ENCODE peak calls at places on chromosomes 12 and 14, in ten cellular contexts. Y is non-pigmented ciliary epithelial cell; M is H9; T is NCI-H1694 treated with DMSO at 0.1 percent for 48 hours; V is stimulated activated CD4-positive, alpha-beta T cell treated with anti-CD3 and anti-CD28 coated beads, Interleukin-4, amount 100 ng/mL, for 48 hours; F is ACHN; R is activated gamma-delta T cell treated with anti-CD3 and anti-CD28 coated beads, Interleukin-2, amount 50 U/mL, for 16 hours; X is BE2C; Q is effector CD4-positive, alpha-beta T cell; H is HFFc6. L is an unnamed sample.

GRCh38 chr14:104747876-104748275 is 5.1 kb upstream of the SIVA1 start:
- DNase-seq in Y (no peak), M (no peak), T (no peak), V (no peak), F (no peak), R (no peak), X (no peak), Q (no peak), H (no peak), L (no peak)

GRCh38 chr12:88579572-88579940 is 715 bp downstream of the KITLG start:
- DNase-seq in Y (no peak), M (no peak), T (peak), V (no peak), F (peak), R (no peak), X (peak), Q (no peak), H (no peak), L (no peak)

GRCh38 chr14:68506021-68506644 is 286.7 kb downstream of the ZFP36L1 start:
- DNase-seq in Y (no peak), M (no peak), T (no peak), V (no peak), F (no peak), R (no peak), X (no peak), Q (no peak), H (peak), L (no peak)

GRCh38 chr12:113899844-113900471 is 66.2 kb downstream of the RBM19 start:
- DNase-seq in Y (no peak), M (peak), T (peak), V (no peak), F (peak), R (no peak), X (no peak), Q (no peak), H (no peak), L (no peak)

GRCh38 chr12:12003609-12004008 is 67.1 kb upstream of the BCL2L14 start:
- DNase-seq in Y (no peak), M (no peak), T (no peak), V (no peak), F (no peak), R (no peak), X (no peak), Q (no peak), H (no peak), L (no peak)

GRCh38 chr12:113381237-113381636 is 22.4 kb downstream of the SDS start:
- DNase-seq in Y (no peak), M (no peak), T (no peak), V (no peak), F (no peak), R (no peak), X (no peak), Q (no peak), H (no peak), L (no peak)

GRCh38 chr12:46159239-46159901 is 109.5 kb downstream of the SLC38A1 start:
- DNase-seq in Y (no peak), M (no peak), T (no peak), V (no peak), F (no peak), R (no peak), X (no peak), Q (no peak), H (no peak), L (no peak)

GRCh38 chr12:54980341-54980740 is 4.2 kb downstream of the TESPA1 start:
- DNase-seq in Y (no peak), M (no peak), T (no peak), V (no peak), F (no peak), R (no peak), X (no peak), Q (peak), H (no peak), L (no peak)

GRCh38 chr14:105374389-105374788 is 23.9 kb upstream of the TEX22 start:
- DNase-seq in Y (no peak), M (no peak), T (no peak), V (no peak), F (no peak), R (no peak), X (no peak), Q (no peak), H (no peak), L (no peak)

GRCh38 chr14:75609606-75610476 is 31.4 kb downstream of the FLVCR2 start:
- DNase-seq in Y (no peak), M (no peak), T (no peak), V (no peak), F (no peak), R (no peak), X (no peak), Q (no peak), H (no peak), L (no peak)

GRCh38 chr14:90274019-90274418 is 17.7 kb downstream of the PSMC1 start:
- DNase-seq in Y (no peak), M (peak), T (no peak), V (no peak), F (no peak), R (no peak), X (peak), Q (no peak), H (no peak), L (no peak)

GRCh38 chr12:98439471-98440164 is 75.8 kb upstream of the TMPO start:
- DNase-seq in Y (no peak), M (no peak), T (no peak), V (no peak), F (no peak), R (no peak), X (no peak), Q (no peak), H (no peak), L (no peak)

L was measured in keratinocyte.